ENCODE peak calls at places on chromosomes 12 and 14, in four cellular contexts. Q is DMS 273 treated with DMSO at 0.1 percent for 48 hours; M is tibial artery; C is stimulated activated CD8-positive, alpha-beta memory T cell treated with anti-CD3 and anti-CD28 coated beads, Interleukin-4, amount 100 ng/mL, for 24 hours. Y is an unnamed sample.

GRCh38 chr12:54306925-54307731 is 6.3 kb upstream of the NFE2 start:
- DNase-seq in Q (no peak), M (peak), C (peak), Y (peak)

GRCh38 chr12:88227263-88227662 is 85.2 kb downstream of the TMTC3 start:
- DNase-seq in Q (no peak), M (no peak), C (no peak), Y (no peak)

GRCh38 chr12:80268924-80269749 is 169.8 kb downstream of the OTOGL start:
- DNase-seq in Q (no peak), M (no peak), C (no peak), Y (no peak)

GRCh38 chr12:3119745-3120660 is 42.8 kb downstream of the TSPAN9 start:
- DNase-seq in Q (peak), M (peak), C (no peak), Y (no peak)

GRCh38 chr12:19520646-19521045 is 81.4 kb downstream of the AEBP2 start:
- DNase-seq in Q (no peak), M (no peak), C (no peak), Y (no peak)

GRCh38 chr14:34424488-34424887 is 37.6 kb downstream of the SPTSSA start:
- DNase-seq in Q (no peak), M (no peak), C (no peak), Y (no peak)

GRCh38 chr12:99984271-99985128 is at the start of gene ANKS1B:
- DNase-seq in Q (peak), M (peak), C (no peak), Y (peak)

GRCh38 chr14:69980457-69981414 is 101.5 kb downstream of the SMOC1 start:
- DNase-seq in Q (no peak), M (no peak), C (no peak), Y (peak)

GRCh38 chr12:131030472-131031328 is 77.0 kb downstream of the ADGRD1 start:
- DNase-seq in Q (no peak), M (no peak), C (no peak), Y (no peak)

GRCh38 chr12:119486599-119487154 is 106.9 kb upstream of the TMEM233 start:
- DNase-seq in Q (no peak), M (no peak), C (no peak), Y (no peak)

GRCh38 chr14:65286443-65286842 is 126.1 kb upstream of the FUT8 start:
- DNase-seq in Q (no peak), M (no peak), C (no peak), Y (no peak)

GRCh38 chr12:106358410-106359241 is 1.1 kb downstream of the POLR3B start:
- DNase-seq in Q (no peak), M (peak), C (no peak), Y (peak)

GRCh38 chr14:78764240-78764639 is 594.1 kb downstream of the NRXN3 start:
- DNase-seq in Q (no peak), M (no peak), C (no peak), Y (no peak)

GRCh38 chr14:97564334-97564733 is 767.2 kb downstream of the VRK1 start:
- DNase-seq in Q (no peak), M (no peak), C (no peak), Y (no peak)

GRCh38 chr14:96762650-96763049 is 34.5 kb upstream of the VRK1 start:
- DNase-seq in Q (peak), M (no peak), C (no peak), Y (peak)

GRCh38 chr14:68703093-68703492 is 89.8 kb downstream of the ZFP36L1 start:
- DNase-seq in Q (no peak), M (no peak), C (no peak), Y (peak)

GRCh38 chr12:102300824-102301461 is 103.3 kb upstream of the PMCH start:
- DNase-seq in Q (no peak), M (no peak), C (no peak), Y (peak)

GRCh38 chr14:105177082-105177481 is 4.0 kb downstream of the NUDT14 start:
- DNase-seq in Q (no peak), M (no peak), C (no peak), Y (no peak)

GRCh38 chr12:12983420-12984035 is 16.5 kb downstream of the HEBP1 start:
- DNase-seq in Q (no peak), M (no peak), C (no peak), Y (peak)

GRCh38 chr14:100979780-100980179 is 76.3 kb upstream of the RTL1 start:
- DNase-seq in Q (no peak), M (no peak), C (no peak), Y (no peak)

GRCh38 chr12:78540621-78541336 is 323.8 kb upstream of the SYT1 start:
- DNase-seq in Q (no peak), M (no peak), C (no peak), Y (no peak)

GRCh38 chr12:100290016-100290415 is 23.0 kb downstream of the SCYL2 start:
- DNase-seq in Q (no peak), M (no peak), C (no peak), Y (no peak)

GRCh38 chr14:75402867-75403413 is 24.9 kb upstream of the JDP2 start:
- DNase-seq in Q (no peak), M (no peak), C (no peak), Y (peak)